ENCODE peak calls at places on chromosome 3, in ten cellular contexts. A, S, P, F, T, L, B, J, N and X are unnamed samples.

GRCh38 chr3:17431004-17431403 is 311.4 kb downstream of the TBC1D5 start:
- DNase-seq in T (no peak), F (no peak), N (peak; percentile 33), L (no peak), P (peak; percentile 20), B (no peak), J (peak; percentile 3), S (no peak), A (no peak), X (no peak)

GRCh38 chr3:39750677-39751076 is 58.7 kb upstream of the MYRIP start:
- DNase-seq in A (no peak), T (no peak), P (no peak), S (no peak), F (no peak), B (no peak), J (no peak), N (no peak), L (no peak), X (peak; percentile 15)

GRCh38 chr3:150384517-150385212 is 23.4 kb upstream of the TSC22D2 start:
- DNase-seq in L (no peak), B (peak; percentile 58), T (peak; percentile 69), S (no peak), F (no peak), J (no peak), A (peak; percentile 45), N (peak; percentile 28), P (no peak), X (peak; percentile 29)

GRCh38 chr3:171284308-171285075 is 175.7 kb downstream of the TNIK start:
- DNase-seq in T (peak; percentile 75), F (no peak), P (peak; percentile 43), L (peak; percentile 87), J (peak; percentile 89), B (no peak), N (peak; percentile 98), S (no peak), A (no peak), X (no peak)

GRCh38 chr3:106302451-106303221 is 433.8 kb upstream of the CBLB start:
- DNase-seq in T (no peak), A (no peak), B (no peak), S (no peak), P (no peak), F (no peak), L (no peak), J (no peak), N (no peak), X (no peak)

GRCh38 chr3:184284696-184285095 is 8.9 kb downstream of the ECE2 start:
- DNase-seq in P (peak; percentile 78), A (no peak), J (no peak), T (no peak), S (no peak), F (no peak), L (no peak), B (peak; percentile 88), N (peak; percentile 69), X (peak; percentile 53)

GRCh38 chr3:59386165-59386564 is 336.3 kb upstream of the CFAP20DC start:
- DNase-seq in N (no peak), T (no peak), S (no peak), F (no peak), L (no peak), B (no peak), A (no peak), J (no peak), P (no peak), X (no peak)

GRCh38 chr3:123315271-123315595 is 113.5 kb downstream of the SEC22A start:
- DNase-seq in N (no peak), S (no peak), L (no peak), T (no peak), F (no peak), B (no peak), A (no peak), J (no peak), P (no peak), X (no peak)

GRCh38 chr3:48690846-48691458 is 5.2 kb upstream of the NCKIPSD start:
- DNase-seq in S (no peak), A (no peak), N (no peak), J (no peak), F (no peak), L (no peak), B (no peak), P (no peak), T (no peak), X (no peak)

GRCh38 chr3:144529562-144529961 is 557.9 kb downstream of the DIPK2A start:
- DNase-seq in A (no peak), P (no peak), B (no peak), N (no peak), T (no peak), L (no peak), J (no peak), F (no peak), S (no peak), X (no peak)
- H3K27ac ChIP-seq in A (no peak overlapping the region), P (no peak overlapping the region), B (no peak overlapping the region), N (no peak overlapping the region), T (no peak overlapping the region), L (no peak overlapping the region), J (no peak overlapping the region), F (no peak overlapping the region), S (no peak overlapping the region), X (no peak overlapping the region)

GRCh38 chr3:167456157-167456799 is 17.6 kb downstream of the SERPINI2 start:
- DNase-seq in B (no peak), N (no peak), P (no peak), S (no peak), T (no peak), F (no peak), L (no peak), A (no peak), J (no peak), X (no peak)
- H3K27ac ChIP-seq in B (no peak overlapping the region), N (no peak overlapping the region), P (no peak overlapping the region), S (no peak overlapping the region), T (no peak overlapping the region), F (no peak overlapping the region), L (no peak overlapping the region), A (no peak overlapping the region), J (no peak overlapping the region), X (no peak overlapping the region)

GRCh38 chr3:33681667-33682066 is 36.4 kb downstream of the CLASP2 start:
- DNase-seq in J (no peak), N (no peak), S (no peak), F (no peak), A (no peak), B (no peak), L (no peak), P (no peak), T (no peak), X (no peak)

GRCh38 chr3:33682770-33683169 is 35.3 kb downstream of the CLASP2 start:
- DNase-seq in J (no peak), T (no peak), S (no peak), L (no peak), A (no peak), P (no peak), F (no peak), B (no peak), N (no peak), X (no peak)

DNA sequence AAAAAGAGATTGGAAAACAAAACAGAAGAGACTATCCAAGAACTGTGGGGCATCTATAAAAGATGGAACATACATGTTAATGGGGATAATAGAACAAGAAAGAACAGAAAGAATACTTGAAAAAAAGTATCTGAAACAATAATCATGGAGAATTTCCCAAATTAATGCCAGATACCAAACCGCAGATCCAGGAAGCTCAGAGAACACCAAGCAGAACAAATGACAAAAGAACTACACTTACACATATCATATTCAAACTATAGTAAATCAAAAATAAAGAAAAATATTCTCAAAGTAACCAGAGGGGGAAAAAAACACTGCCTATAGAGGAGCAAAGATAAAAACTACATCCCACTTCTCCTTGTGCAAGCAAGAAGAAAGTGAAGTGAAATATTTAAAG is 40.0 kb downstream of the CLASP2 start:
- DNase-seq in A (no peak), J (no peak), L (no peak), F (no peak), T (no peak), P (no peak), N (no peak), S (no peak), B (no peak), X (no peak)
- H3K27ac ChIP-seq in A (no peak overlapping the region), J (no peak overlapping the region), L (no peak overlapping the region), F (no peak overlapping the region), T (no peak overlapping the region), P (no peak overlapping the region), N (no peak overlapping the region), S (no peak overlapping the region), B (no peak overlapping the region), X (no peak overlapping the region)

DNA sequence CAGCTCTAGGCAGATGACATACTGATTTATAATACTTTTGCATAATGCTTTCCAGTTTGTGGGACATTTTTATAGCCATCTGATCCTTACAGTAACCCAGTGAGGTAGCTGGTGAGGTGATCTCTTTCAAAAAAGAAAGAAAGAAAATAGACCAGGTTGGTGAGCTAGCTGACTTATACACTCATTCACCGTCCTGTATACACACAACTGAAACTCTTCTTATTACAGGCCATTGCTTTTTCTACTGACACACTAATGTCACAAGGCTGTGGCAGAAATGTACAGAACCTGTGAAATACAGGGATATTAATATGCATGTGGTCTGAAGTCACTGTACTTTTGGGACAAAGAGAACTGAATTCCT is 150.2 kb upstream of the BHLHE40 start:
- DNase-seq in F (no peak), S (no peak), L (no peak), P (no peak), B (no peak), J (no peak), T (no peak), N (peak; percentile 56), A (no peak), X (no peak)
- H3K27ac ChIP-seq in F (no peak overlapping the region), S (peak overlapping the region; percentile 86), L (peak overlapping the region; percentile 32), P (peak overlapping the region; percentile 87), B (no peak overlapping the region), J (no peak overlapping the region), T (peak overlapping the region; percentile 69), N (no peak overlapping the region), A (peak overlapping the region; percentile 4), X (peak overlapping the region; percentile 90)

DNA sequence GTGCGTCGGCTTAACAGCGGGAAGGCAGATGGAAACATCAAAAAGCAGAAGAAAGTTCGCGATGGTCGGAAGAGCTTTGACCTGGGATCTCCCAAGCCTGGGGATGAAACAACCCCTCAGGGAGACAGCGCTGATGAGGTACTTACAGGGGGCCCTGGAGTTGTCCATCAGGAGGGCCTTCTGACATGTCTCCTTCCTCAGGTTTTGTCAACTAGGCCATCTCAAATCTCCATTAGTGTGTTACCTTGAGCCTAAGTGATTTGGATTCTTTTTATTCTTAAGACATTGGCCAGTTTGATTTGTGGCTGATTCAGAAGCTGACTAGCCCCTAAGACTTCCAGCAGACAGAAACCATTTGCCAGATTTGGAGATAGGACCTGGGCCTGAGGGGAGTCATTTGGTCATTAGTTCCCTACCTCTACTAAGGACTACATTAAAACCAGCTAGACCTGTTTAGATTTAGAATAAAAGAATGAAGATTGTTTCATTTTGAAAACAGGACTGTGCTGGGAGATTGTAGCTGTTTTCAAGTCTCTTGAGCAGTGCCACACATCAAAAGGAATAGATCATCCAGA is 97.6 kb upstream of the UMPS start:
- DNase-seq in F (no peak), J (no peak), T (no peak), N (no peak), S (no peak), P (no peak), B (no peak), A (no peak), L (no peak), X (no peak)
- H3K27ac ChIP-seq in F (no peak overlapping the region), J (no peak overlapping the region), T (no peak overlapping the region), N (no peak overlapping the region), S (no peak overlapping the region), P (no peak overlapping the region), B (no peak overlapping the region), A (no peak overlapping the region), L (no peak overlapping the region), X (no peak overlapping the region)

GRCh38 chr3:64291345-64291744 is 66.1 kb upstream of the PRICKLE2 start:
- DNase-seq in P (peak; percentile 24), L (peak; percentile 45), J (peak; percentile 54), B (no peak), A (peak; percentile 31), F (no peak), S (no peak), T (peak; percentile 81), N (peak; percentile 90), X (no peak)
- H3K27ac ChIP-seq in P (peak overlapping the region; percentile 84), L (peak overlapping the region; percentile 57), J (peak overlapping the region; percentile 68), B (no peak overlapping the region), A (no peak overlapping the region), F (no peak overlapping the region), S (peak overlapping the region; percentile 61), T (no peak overlapping the region), N (peak overlapping the region; percentile 36), X (no peak overlapping the region)